ENCODE peak calls at places on chromosomes 12 and 14, in seven cellular contexts. X, B, Q, W, G, V and D are unnamed samples.

GRCh38 chr12:130552483-130552996 is 163.6 kb downstream of the RIMBP2 start:
- DNase-seq in X (no peak), B (no peak), W (peak; percentile 32), Q (peak; percentile 1), G (no peak), V (no peak), D (no peak)

GRCh38 chr12:83016226-83016835 is 329.6 kb downstream of the TMTC2 start:
- DNase-seq in B (no peak), G (peak; percentile 58), X (peak; percentile 80), W (no peak), Q (peak; percentile 96), V (peak; percentile 19), D (no peak)

GRCh38 chr14:95510804-95511203 is 5.6 kb downstream of the SYNE3 start:
- DNase-seq in Q (peak; percentile 66), W (no peak), X (no peak), V (no peak), B (no peak), G (no peak), D (no peak)

GRCh38 chr12:120744922-120745493 is 19.4 kb downstream of the ACADS start:
- DNase-seq in B (no peak), W (no peak), X (no peak), G (no peak), V (no peak), Q (no peak), D (no peak)

GRCh38 chr12:47707905-47708543 is 2.2 kb upstream of the RPAP3 start:
- DNase-seq in W (no peak), Q (no peak), G (no peak), B (no peak), V (no peak), X (no peak), D (no peak)

GRCh38 chr12:120887253-120888043 is 16.7 kb downstream of the SPPL3 start:
- DNase-seq in B (no peak), Q (no peak), V (no peak), G (no peak), X (no peak), W (no peak), D (no peak)

GRCh38 chr12:1591543-1591942 is 2.8 kb downstream of the FBXL14 start:
- DNase-seq in V (no peak), B (no peak), Q (peak; percentile 30), G (no peak), W (no peak), X (no peak), D (no peak)

GRCh38 chr12:108425238-108425795 is 86.2 kb upstream of the CMKLR1 start:
- DNase-seq in W (no peak), X (no peak), G (no peak), B (no peak), V (no peak), Q (peak; percentile 42), D (no peak)

GRCh38 chr14:77151918-77152588 is 10.5 kb upstream of the ZDHHC22 start:
- DNase-seq in B (no peak), G (no peak), V (no peak), X (no peak), Q (peak; percentile 61), W (no peak), D (peak; percentile 28)

GRCh38 chr14:104554088-104554607 is 25.4 kb upstream of the C14orf180 start:
- DNase-seq in Q (no peak), W (no peak), B (no peak), X (no peak), V (no peak), G (no peak), D (no peak)

GRCh38 chr14:70052990-70053389 is 135.8 kb downstream of the SLC8A3 start:
- DNase-seq in B (no peak), V (no peak), Q (peak; percentile 56), W (peak; percentile 76), G (no peak), X (peak; percentile 20), D (no peak)

GRCh38 chr12:121811434-121812319 is 7.9 kb downstream of the SETD1B start:
- DNase-seq in X (peak; percentile 75), Q (peak; percentile 86), W (peak; percentile 80), G (peak; percentile 78), V (no peak), B (peak; percentile 61), D (peak; percentile 73)

GRCh38 chr12:119817944-119818343 is 59.2 kb downstream of the CIT start:
- DNase-seq in B (no peak), G (no peak), W (no peak), Q (no peak), X (no peak), V (no peak), D (no peak)

GRCh38 chr12:19683178-19683927 is 244.1 kb downstream of the AEBP2 start:
- DNase-seq in X (no peak), W (no peak), G (no peak), B (no peak), V (no peak), Q (peak; percentile 33), D (no peak)

GRCh38 chr14:24456980-24457379 is 14.4 kb upstream of the SDR39U1 start:
- DNase-seq in B (no peak), X (no peak), W (no peak), V (no peak), G (no peak), Q (peak; percentile 18), D (no peak)

GRCh38 chr12:26152507-26153102 is 27.8 kb upstream of the BHLHE41 start:
- DNase-seq in Q (no peak), W (no peak), G (no peak), V (no peak), X (no peak), B (no peak), D (no peak)

GRCh38 chr12:104736307-104736706 is 221.8 kb downstream of the SLC41A2 start:
- DNase-seq in B (no peak), G (no peak), W (no peak), X (no peak), Q (peak; percentile 95), V (no peak), D (no peak)

GRCh38 chr12:90407841-90408240 is 547.1 kb downstream of the CCER1 start:
- DNase-seq in G (no peak), V (no peak), Q (no peak), X (no peak), B (no peak), W (no peak), D (no peak)

DNA sequence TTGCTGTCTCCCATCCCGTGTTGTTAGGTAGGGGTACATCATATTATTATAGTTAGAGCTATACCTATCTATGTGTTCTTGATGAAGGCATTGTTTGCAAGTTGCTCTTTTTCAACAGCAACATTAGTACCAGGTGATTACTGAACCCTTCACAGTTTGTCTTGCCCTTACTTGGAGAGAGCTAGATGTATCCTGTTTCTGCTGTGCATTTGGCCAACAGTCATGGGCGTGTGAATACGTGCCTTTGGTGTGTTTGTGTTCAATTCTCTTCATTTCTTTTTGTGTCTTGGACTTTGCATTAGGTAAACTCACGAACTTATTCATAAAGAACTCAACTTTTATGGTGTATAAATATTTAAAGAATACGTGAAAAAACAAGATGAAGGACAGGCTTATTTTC is 14.3 kb downstream of the ARF6 start:
- DNase-seq in B (no peak), Q (no peak), X (no peak), V (no peak), G (no peak), W (no peak), D (peak; percentile 26)
- H3K27ac ChIP-seq in B (no peak overlapping the region), Q (peak overlapping the region; percentile 84), X (no peak overlapping the region), V (no peak overlapping the region), G (no peak overlapping the region), W (no peak overlapping the region), D (no peak overlapping the region)

GRCh38 chr14:20798932-20799331 is 3.7 kb downstream of the RNASE1 start:
- DNase-seq in W (no peak), V (no peak), G (no peak), Q (no peak), X (peak; percentile 41), B (no peak), D (no peak)

GRCh38 chr14:20798318-20798717 is 4.3 kb downstream of the RNASE1 start:
- DNase-seq in X (peak; percentile 12), Q (no peak), W (no peak), B (no peak), V (no peak), G (no peak), D (no peak)

GRCh38 chr14:20799955-20800544 is 2.6 kb downstream of the RNASE1 start:
- DNase-seq in X (peak; percentile 70), Q (no peak), G (peak; percentile 21), B (no peak), W (no peak), V (no peak), D (no peak)

GRCh38 chr14:20801726-20802125 is 918 bp downstream of the RNASE1 start:
- DNase-seq in B (no peak), Q (no peak), G (no peak), W (no peak), X (peak; percentile 63), V (no peak), D (no peak)

DNA sequence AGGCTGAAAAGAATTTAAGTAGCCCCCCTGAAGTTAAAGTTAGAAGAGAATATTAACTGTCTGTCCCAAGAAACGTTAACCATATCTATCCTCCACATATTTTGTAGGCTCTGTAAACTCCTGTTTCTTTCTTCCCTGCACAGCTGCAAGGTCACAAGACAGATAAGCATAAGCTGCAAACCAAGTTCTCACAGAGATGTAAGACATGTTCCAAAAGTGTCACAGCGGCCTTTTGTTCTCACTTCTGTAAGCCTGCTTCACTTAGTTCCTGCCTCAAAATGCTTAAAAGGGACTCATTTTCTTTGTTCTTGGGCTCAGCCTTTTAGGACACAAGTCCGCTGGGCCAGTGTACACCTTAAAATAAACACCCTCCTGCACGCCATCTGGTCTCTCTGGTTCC is 3.2 kb downstream of the RNASE1 start:
- DNase-seq in V (no peak), Q (no peak), G (no peak), W (no peak), B (no peak), X (peak; percentile 77), D (no peak)
- H3K27ac ChIP-seq in V (peak overlapping the region; percentile 56), Q (no peak overlapping the region), G (no peak overlapping the region), W (peak overlapping the region; percentile 50), B (no peak overlapping the region), X (peak overlapping the region; percentile 88), D (no peak overlapping the region)

GRCh38 chr14:61344437-61345143 is 23.2 kb downstream of the PRKCH start:
- DNase-seq in V (no peak), B (no peak), X (no peak), Q (no peak), W (no peak), G (no peak), D (no peak)

GRCh38 chr14:61346793-61347192 is 25.4 kb downstream of the PRKCH start:
- DNase-seq in V (no peak), G (no peak), Q (no peak), B (no peak), X (no peak), W (no peak), D (no peak)

GRCh38 chr14:61345144-61345482 is 23.7 kb downstream of the PRKCH start:
- DNase-seq in X (no peak), G (no peak), V (no peak), W (no peak), Q (no peak), B (no peak), D (no peak)

GRCh38 chr14:61347771-61348443 is 26.5 kb downstream of the PRKCH start:
- DNase-seq in V (no peak), X (no peak), Q (no peak), B (no peak), G (no peak), W (no peak), D (no peak)

GRCh38 chr14:61346221-61346620 is 24.8 kb downstream of the PRKCH start:
- DNase-seq in V (no peak), W (no peak), X (no peak), Q (no peak), B (no peak), G (no peak), D (no peak)
- H3K27ac ChIP-seq in V (no peak overlapping the region), W (no peak overlapping the region), X (peak overlapping the region; percentile 25), Q (no peak overlapping the region), B (peak overlapping the region; percentile 5), G (no peak overlapping the region), D (peak overlapping the region; percentile 87)

GRCh38 chr14:36319899-36320209 is 583 bp downstream of the MBIP start:
- DNase-seq in X (no peak), W (no peak), V (no peak), Q (no peak), B (no peak), G (no peak), D (no peak)
- H3K27ac ChIP-seq in X (peak overlapping the region; percentile 83), W (peak overlapping the region; percentile 75), V (peak overlapping the region; percentile 81), Q (peak overlapping the region; percentile 90), B (peak overlapping the region; percentile 74), G (peak overlapping the region; percentile 62), D (peak overlapping the region; percentile 68)